ENCODE peak calls at places on chromosomes 7 and 10, in six cellular contexts. X is GM12878, Y is K562, G is SK-N-SH, A is IMR-90, O is HepG2. Z is an unnamed sample.
A peak's percentile ranks its signal among the peaks of the same experiment; 100 is the strongest.

GRCh38 chr10:103622286-103622685 is 128.8 kb downstream of the NEURL1 start:
- DNase-seq in X (no peak), G (no peak), A (no peak), Y (no peak), O (no peak), Z (no peak)

GRCh38 chr10:50386992-50387735 is 135.8 kb upstream of the ASAH2 start:
- DNase-seq in Y (no peak), O (no peak), G (no peak), X (no peak), A (no peak), Z (no peak)

GRCh38 chr10:97427571-97428179 is 1.7 kb downstream of the PGAM1 start:
- DNase-seq in G (peak; percentile 33), Y (peak; percentile 36), X (no peak), A (peak; percentile 36), O (peak; percentile 74), Z (no peak)

GRCh38 chr10:30858499-30858898 is 173.2 kb downstream of the ZNF438 start:
- DNase-seq in A (peak; percentile 40), Y (no peak), O (no peak), G (no peak), X (no peak), Z (no peak)

GRCh38 chr7:6148724-6149360 is 117.7 kb downstream of the ANKRD61 start:
- DNase-seq in Y (no peak), O (no peak), G (no peak), X (no peak), A (no peak), Z (no peak)

GRCh38 chr10:117424789-117425649 is 49.8 kb upstream of the PDZD8 start:
- DNase-seq in O (peak; percentile 39), G (no peak), Y (no peak), A (no peak), X (no peak), Z (no peak)

GRCh38 chr10:91034494-91035157 is 113.7 kb upstream of the ANKRD1 start:
- DNase-seq in Y (no peak), G (no peak), X (no peak), O (peak; percentile 9), A (peak; percentile 19), Z (no peak)

GRCh38 chr7:151930026-151930653 is 26.1 kb upstream of the GALNTL5 start:
- DNase-seq in O (no peak), Y (no peak), X (no peak), G (no peak), A (no peak), Z (no peak)

GRCh38 chr7:105224884-105225651 is 163.7 kb downstream of the SRPK2 start:
- DNase-seq in Y (peak; percentile 73), A (peak; percentile 95), G (peak; percentile 36), O (no peak), X (peak; percentile 42), Z (peak; percentile 75)

GRCh38 chr10:6840093-6840763 is 260.2 kb upstream of the PRKCQ start:
- DNase-seq in O (no peak), A (no peak), G (no peak), Y (peak; percentile 4), X (no peak), Z (no peak)

GRCh38 chr10:122455376-122456056 is 1.1 kb downstream of the ARMS2 start:
- DNase-seq in Y (no peak), G (no peak), A (no peak), X (no peak), O (no peak), Z (no peak)

GRCh38 chr7:120444650-120445049 is 171.7 kb downstream of the KCND2 start:
- DNase-seq in X (no peak), Y (no peak), A (no peak), G (no peak), O (no peak), Z (no peak)

DNA sequence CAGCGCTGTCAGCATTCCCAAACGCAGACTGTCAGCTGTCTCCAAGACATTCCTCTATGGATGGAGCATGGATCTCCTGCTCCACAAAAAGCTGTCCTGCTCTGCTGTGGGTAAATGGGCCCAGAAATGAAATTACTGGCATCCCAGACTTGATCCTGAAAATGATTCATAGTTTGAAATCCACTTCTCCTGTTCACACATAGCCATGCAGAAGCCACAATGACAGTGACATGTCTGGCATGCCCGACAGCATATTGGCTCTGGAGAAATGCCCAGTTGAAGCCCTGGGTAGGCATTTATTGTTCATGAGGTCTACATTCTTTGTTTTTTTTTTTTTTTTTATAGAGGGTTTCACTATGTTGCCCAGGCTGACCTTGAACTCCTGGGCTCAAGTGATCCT is 62.1 kb upstream of the EEPD1 start:
- DNase-seq in X (no peak), G (no peak), A (no peak), Y (no peak), O (no peak), Z (no peak)
- TF ChIP-seq SMC3 in X (no peak), G (no peak), A (no peak), Y (no peak), O (no peak), Z (no peak)

DNA sequence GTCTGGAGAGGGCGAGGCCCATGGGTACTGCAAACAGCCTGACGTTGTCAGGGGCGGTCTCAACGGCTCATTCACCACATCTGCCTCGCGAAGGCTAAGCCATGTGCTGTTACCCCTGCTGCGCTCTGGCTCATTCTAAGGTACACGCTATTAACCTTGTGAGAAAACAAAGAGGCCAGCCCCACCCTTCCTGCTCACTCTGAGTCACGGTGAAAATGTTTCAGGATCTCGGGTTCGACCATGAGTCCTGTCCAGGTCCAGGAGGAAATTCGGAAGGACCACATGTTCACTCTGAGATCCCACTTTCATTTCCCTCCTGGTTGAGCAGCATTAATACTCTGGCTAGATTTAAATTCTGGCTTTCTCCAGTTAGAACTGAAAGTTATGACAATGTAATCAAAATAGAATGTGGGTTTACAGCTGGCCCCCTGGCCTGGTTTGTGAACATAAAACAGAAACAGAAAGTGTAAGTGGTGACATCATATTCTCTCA is 55.2 kb downstream of the EGFR start:
- DNase-seq in O (peak; percentile 44), Y (peak; percentile 5), X (peak; percentile 91), A (peak; percentile 79), G (no peak), Z (peak; percentile 93)
- TF ChIP-seq SMC3 in O (no peak), Y (no peak), X (no peak), A (peak; percentile 16), G (no peak), Z (peak; percentile 22)

GRCh38 chr10:3046941-3047621 is 20.3 kb upstream of the PFKP start:
- DNase-seq in X (no peak), A (peak; percentile 66), Y (no peak), O (no peak), G (no peak), Z (no peak)

GRCh38 chr10:3046210-3046779 is 21.1 kb upstream of the PFKP start:
- DNase-seq in A (no peak), Y (no peak), O (no peak), X (no peak), G (no peak), Z (no peak)

GRCh38 chr10:3047622-3047995 is 19.7 kb upstream of the PFKP start:
- DNase-seq in O (no peak), A (no peak), X (no peak), G (no peak), Y (no peak), Z (no peak)

GRCh38 chr10:3043512-3044368 is 23.6 kb upstream of the PFKP start:
- DNase-seq in Y (peak; percentile 82), G (peak; percentile 83), A (peak; percentile 80), X (no peak), O (peak; percentile 69), Z (peak; percentile 89)

GRCh38 chr10:3045471-3046209 is 21.7 kb upstream of the PFKP start:
- DNase-seq in X (no peak), G (peak; percentile 67), Y (peak; percentile 85), O (peak; percentile 27), A (peak; percentile 85), Z (peak; percentile 82)
- TF ChIP-seq SMC3 in X (no peak), G (no peak), Y (no peak), O (no peak), A (peak; percentile 6), Z (no peak)

GRCh38 chr10:126924180-126924914 is 19.1 kb downstream of the DOCK1 start:
- DNase-seq in A (no peak), X (no peak), O (no peak), G (no peak), Y (no peak), Z (no peak)

GRCh38 chr10:126921974-126922525 is 16.8 kb downstream of the DOCK1 start:
- DNase-seq in A (peak; percentile 90), Y (no peak), X (no peak), G (no peak), O (no peak), Z (peak; percentile 23)

GRCh38 chr10:126926568-126926967 is 21.3 kb downstream of the DOCK1 start:
- DNase-seq in O (no peak), Y (no peak), G (no peak), A (no peak), X (no peak), Z (no peak)

GRCh38 chr10:126927799-126928198 is 22.6 kb downstream of the DOCK1 start:
- DNase-seq in A (no peak), O (no peak), G (no peak), Y (no peak), X (no peak), Z (no peak)

DNA sequence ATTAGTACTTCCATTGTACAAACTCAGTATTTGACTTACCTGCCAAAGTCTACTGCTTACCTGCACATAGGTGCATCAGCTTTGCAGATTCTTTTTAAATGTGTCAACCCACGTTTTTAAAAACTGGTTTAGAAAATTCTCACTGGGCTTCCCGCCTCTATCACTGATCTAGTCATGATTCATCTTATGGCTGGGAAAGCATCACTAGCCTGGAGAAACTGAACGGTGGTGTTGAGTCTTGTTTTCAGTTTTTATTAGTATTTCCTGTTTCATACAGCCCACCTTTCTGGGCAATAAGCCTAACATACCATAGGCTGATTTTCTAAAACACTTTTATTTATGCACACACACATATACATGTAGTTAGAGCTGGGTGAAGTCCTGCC is 19.7 kb downstream of the DOCK1 start:
- DNase-seq in Y (no peak), X (no peak), O (no peak), A (peak; percentile 60), G (no peak), Z (no peak)
- TF ChIP-seq SMC3 in Y (no peak), X (no peak), O (no peak), A (no peak), G (no peak), Z (no peak)

GRCh38 chr10:131853610-131853964 is 47.2 kb upstream of the PPP2R2D start:
- DNase-seq in X (no peak), G (no peak), A (no peak), Y (no peak), O (no peak), Z (no peak)
- TF ChIP-seq SMC3 in X (no peak), G (no peak), A (no peak), Y (no peak), O (no peak), Z (no peak)

GRCh38 chr10:42961776-42962119 is 115.1 kb upstream of the RET start:
- DNase-seq in Y (no peak), O (no peak), A (no peak), X (no peak), G (no peak), Z (no peak)

GRCh38 chr10:42961156-42961589 is 115.7 kb upstream of the RET start:
- DNase-seq in X (no peak), G (no peak), A (no peak), O (no peak), Y (no peak), Z (no peak)

GRCh38 chr10:42962120-42962901 is 114.6 kb upstream of the RET start:
- DNase-seq in X (no peak), O (no peak), A (no peak), Y (no peak), G (peak; percentile 74), Z (no peak)

GRCh38 chr10:42959833-42960232 is 117.0 kb upstream of the RET start:
- DNase-seq in O (no peak), Y (no peak), X (no peak), A (no peak), G (no peak), Z (no peak)

GRCh38 chr10:42960491-42961155 is 116.2 kb upstream of the RET start:
- DNase-seq in G (no peak), Y (no peak), A (peak; percentile 37), O (no peak), X (no peak), Z (no peak)
- TF ChIP-seq SMC3 in G (no peak), Y (no peak), A (no peak), O (no peak), X (no peak), Z (no peak)

Z was measured in A549.